ENCODE peak calls at places on chromosomes 13 and 19, in five cellular contexts. W is IMR-90, K is trophoblast cell, J is H1, R is H9. I is an unnamed sample.

GRCh38 chr13:62357887-62358645 is 942.4 kb upstream of the PCDH20 start:
- DNase-seq in W (peak; percentile 71), K (peak; percentile 31), J (no peak), R (peak; percentile 82), I (peak; percentile 77)

GRCh38 chr19:58466760-58467589 is at the start of gene ZNF324:
- DNase-seq in W (peak; percentile 94), K (peak; percentile 99), J (peak; percentile 98), R (peak; percentile 98), I (peak; percentile 97)

GRCh38 chr19:54518844-54519243 is 16.2 kb downstream of the LAIR2 start:
- DNase-seq in W (no peak), K (peak; percentile 57), J (no peak), R (no peak), I (no peak)

GRCh38 chr13:57633141-57633949 is 1.8 kb downstream of the PCDH17 start:
- DNase-seq in W (no peak), K (no peak), J (peak; percentile 93), R (peak; percentile 91), I (no peak)

GRCh38 chr13:53150568-53150967 is 122.0 kb downstream of the OLFM4 start:
- DNase-seq in W (no peak), K (no peak), J (no peak), R (no peak), I (no peak)

GRCh38 chr13:106286811-106287210 is 248.7 kb downstream of the EFNB2 start:
- DNase-seq in W (no peak), K (peak; percentile 1), J (no peak), R (no peak), I (no peak)

GRCh38 chr13:88617176-88617575 is 946.0 kb downstream of the SLITRK5 start:
- DNase-seq in W (no peak), K (no peak), J (no peak), R (no peak), I (no peak)

GRCh38 chr13:96229356-96229755 is 139.4 kb downstream of the HS6ST3 start:
- DNase-seq in W (no peak), K (peak; percentile 70), J (no peak), R (peak; percentile 43), I (no peak)

GRCh38 chr13:27037171-27037570 is 134.4 kb downstream of the USP12 start:
- DNase-seq in W (no peak), K (no peak), J (no peak), R (no peak), I (no peak)

GRCh38 chr13:41289463-41289881 is 21.6 kb upstream of the NAA16 start:
- DNase-seq in W (no peak), K (peak; percentile 89), J (no peak), R (no peak), I (no peak)

GRCh38 chr13:113599396-113599795 is 14.8 kb downstream of the TFDP1 start:
- DNase-seq in W (no peak), K (no peak), J (no peak), R (peak; percentile 12), I (no peak)

GRCh38 chr19:29269641-29270040 is 56.7 kb upstream of the UQCRFS1 start:
- DNase-seq in W (no peak), K (no peak), J (no peak), R (peak; percentile 26), I (no peak)

GRCh38 chr19:11767633-11768133 is 883 bp downstream of the ZNF441 start:
- DNase-seq in W (peak; percentile 37), K (peak; percentile 46), J (peak; percentile 43), R (no peak), I (no peak)

GRCh38 chr13:76937416-76937815 is 10.9 kb upstream of the ACOD1 start:
- DNase-seq in W (peak; percentile 97), K (peak; percentile 89), J (no peak), R (no peak), I (no peak)

GRCh38 chr19:33630880-33631627 is 9.3 kb downstream of the CHST8 start:
- DNase-seq in W (no peak), K (peak; percentile 33), J (no peak), R (peak; percentile 30), I (no peak)

GRCh38 chr19:16121141-16121540 is 9.5 kb downstream of the RAB8A start:
- DNase-seq in W (no peak), K (no peak), J (no peak), R (no peak), I (no peak)

GRCh38 chr19:4352701-4353121 is 9.3 kb downstream of the MPND start:
- DNase-seq in W (peak; percentile 71), K (peak; percentile 67), J (peak; percentile 83), R (peak; percentile 68), I (peak; percentile 72)

GRCh38 chr13:20998649-20999415 is 62.6 kb downstream of the LATS2 start:
- DNase-seq in W (no peak), K (no peak), J (no peak), R (peak; percentile 59), I (no peak)

GRCh38 chr19:29318581-29318980 is 105.6 kb upstream of the UQCRFS1 start:
- DNase-seq in W (no peak), K (no peak), J (no peak), R (no peak), I (no peak)

GRCh38 chr19:16569609-16570320 is 2.5 kb downstream of the SLC35E1 start:
- DNase-seq in W (no peak), K (peak; percentile 95), J (no peak), R (no peak), I (no peak)

GRCh38 chr13:111610879-111611278 is 290.4 kb downstream of the TEX29 start:
- DNase-seq in W (no peak), K (no peak), J (no peak), R (peak; percentile 5), I (no peak)

DNA sequence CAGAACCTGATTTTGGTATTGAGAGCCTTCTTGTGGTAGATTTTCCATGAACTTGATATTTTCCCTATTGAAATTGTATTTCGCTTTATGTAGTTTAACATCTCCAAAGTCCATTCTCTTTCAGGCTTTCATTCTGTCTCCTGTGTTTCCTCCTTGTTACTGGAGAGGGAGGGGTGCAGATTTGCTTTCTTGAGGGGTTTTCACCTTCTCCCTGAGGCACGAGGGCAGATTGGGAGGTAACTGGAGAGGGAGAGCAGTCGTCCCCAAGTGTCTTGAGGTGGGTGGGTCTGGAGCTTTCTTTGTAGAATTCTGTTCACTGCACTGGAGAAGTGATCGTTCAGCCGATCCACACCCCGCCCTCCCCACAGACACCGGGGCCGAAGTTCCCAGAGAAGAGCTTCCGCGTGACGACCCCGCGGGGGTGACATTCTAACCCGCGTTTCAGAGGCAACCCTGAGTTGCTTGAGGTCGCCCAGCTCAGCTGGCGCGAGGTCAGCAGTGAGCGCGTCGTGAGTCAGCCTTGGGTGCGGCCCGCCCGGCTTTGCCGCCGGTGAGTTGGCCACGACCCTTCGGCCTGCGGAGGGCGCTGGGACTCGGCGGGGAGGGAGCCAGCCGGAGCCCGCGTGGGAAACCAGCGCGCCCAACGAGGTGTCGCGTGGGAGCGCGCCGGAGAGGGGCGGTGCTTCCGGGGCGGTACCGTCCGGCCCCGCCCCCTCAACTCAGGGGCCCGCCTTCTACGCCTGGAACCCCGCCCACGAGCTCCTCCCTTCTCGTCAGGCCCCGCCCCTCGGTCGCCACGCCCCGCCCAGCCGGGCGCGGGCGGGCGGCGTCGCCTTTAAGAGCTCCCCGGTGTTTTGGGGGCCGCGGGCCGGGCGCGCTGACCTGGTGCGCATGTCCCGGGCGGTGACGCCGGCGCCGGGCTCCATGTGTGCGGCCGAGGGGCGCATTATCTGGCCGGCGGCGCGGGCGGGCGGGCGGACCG is at the start of gene GATAD2A:
- DNase-seq in W (peak; percentile 89), K (peak; percentile 95), J (peak; percentile 98), R (peak; percentile 84), I (peak; percentile 96)
- H3K14ac ChIP-seq in W (peak within 1 kb of the TSS; percentile 80), K (peak within 1 kb of the TSS; percentile 96), J (no peak within 1 kb of the TSS), R (peak within 1 kb of the TSS; percentile 82), I (peak within 1 kb of the TSS; percentile 78)

GRCh38 chr13:44142911-44143665 is 230.5 kb upstream of the SERP2 start:
- DNase-seq in W (peak; percentile 49), K (peak; percentile 70), J (no peak), R (no peak), I (no peak)
- H3K9ac ChIP-seq in W (no peak overlapping the region), K (no peak overlapping the region), J (no peak overlapping the region), R (no peak overlapping the region), I (no peak overlapping the region)

DNA sequence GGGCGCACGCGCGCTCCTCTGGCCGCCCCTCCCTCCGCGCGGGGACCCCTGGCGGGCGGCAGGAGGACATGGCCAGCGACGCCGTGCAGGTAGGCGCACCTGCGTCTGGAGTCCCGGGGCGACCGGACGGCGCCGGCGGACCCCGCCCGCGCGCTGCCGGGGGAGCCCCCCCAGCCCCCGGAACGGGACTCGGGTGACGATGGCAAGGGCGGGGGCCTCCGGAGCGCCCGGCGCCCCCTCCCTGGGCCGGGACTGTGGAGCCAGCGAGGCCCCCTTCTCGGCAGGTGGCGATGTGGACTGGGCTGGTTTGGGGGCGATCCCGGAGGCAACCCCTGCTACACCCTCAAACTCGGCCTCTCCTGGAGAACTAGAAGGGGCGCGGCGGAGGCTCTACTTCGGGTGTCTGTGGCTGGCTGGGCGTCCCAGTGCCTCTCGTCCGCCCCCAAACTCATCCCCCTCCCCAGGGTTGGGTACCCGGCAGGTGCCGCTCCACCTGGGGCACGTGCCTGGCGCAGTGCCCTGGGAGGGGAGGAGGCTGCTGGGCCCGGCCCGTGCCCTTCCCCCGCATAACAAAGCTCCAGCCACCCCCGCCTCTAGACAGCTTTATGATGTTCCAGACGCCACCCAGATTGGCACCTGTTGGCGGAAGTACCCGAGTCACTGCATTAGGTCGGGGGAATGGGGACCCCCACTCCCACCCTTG is 499 bp downstream of the PKN1 start:
- DNase-seq in W (no peak), K (peak; percentile 3), J (peak; percentile 61), R (no peak), I (no peak)
- H3K14ac ChIP-seq in W (peak overlapping the region; percentile 76), K (peak overlapping the region; percentile 41), J (no peak overlapping the region), R (peak overlapping the region; percentile 17), I (peak overlapping the region; percentile 82)

DNA sequence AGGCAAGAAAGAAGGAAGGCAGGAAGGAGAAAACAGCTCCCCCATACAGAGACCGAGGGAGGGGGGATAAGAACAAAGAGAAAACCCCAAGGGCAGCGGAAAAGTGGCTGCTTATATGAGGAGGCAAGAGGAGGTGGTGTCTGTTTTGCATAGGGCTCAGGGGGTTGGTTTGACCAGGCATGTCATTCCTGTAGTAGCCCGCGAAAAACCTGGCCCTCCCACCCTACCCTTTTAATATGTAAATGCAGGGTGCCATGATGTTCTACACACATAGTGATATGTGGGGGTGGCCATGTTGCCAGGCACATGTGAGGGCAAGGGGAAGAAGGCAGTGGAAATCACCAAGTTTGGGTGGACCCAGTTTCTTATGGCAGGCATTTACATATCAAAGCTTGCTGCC is 203.5 kb upstream of the UBL3 start:
- DNase-seq in W (no peak), K (no peak), J (no peak), R (peak; percentile 82), I (no peak)
- H3K9ac ChIP-seq in W (no peak overlapping the region), K (no peak overlapping the region), J (no peak overlapping the region), R (no peak overlapping the region), I (no peak overlapping the region)